ENCODE peak calls at places on chromosomes 5 and 9, in four cellular contexts. One of them, this sample, is unnamed. For H3K9me3, the result is how much of the 10 kb centered on the place peaks cover.

GRCh38 chr5:152329896-152330295 is 75.2 kb downstream of the NMUR2 start:
- DNase-seq in tibial artery: no peak
- DNase-seq in HCT116: no peak
- DNase-seq in CD8-positive, alpha-beta T cell: no peak
- DNase-seq in this sample: no peak

GRCh38 chr9:76576344-76576743 is 117.4 kb downstream of the GCNT1 start:
- DNase-seq in tibial artery: no peak
- DNase-seq in HCT116: no peak
- DNase-seq in CD8-positive, alpha-beta T cell: peak
- DNase-seq in this sample: peak

GRCh38 chr5:128974567-128974966 is 9.3 kb downstream of the SLC27A6 start:
- DNase-seq in tibial artery: no peak
- DNase-seq in HCT116: no peak
- DNase-seq in CD8-positive, alpha-beta T cell: no peak
- DNase-seq in this sample: no peak

GRCh38 chr5:149313151-149313841 is 32.0 kb upstream of the GRPEL2 start:
- DNase-seq in tibial artery: no peak
- DNase-seq in HCT116: no peak
- DNase-seq in CD8-positive, alpha-beta T cell: no peak
- DNase-seq in this sample: no peak

GRCh38 chr5:285991-286557 is 14.6 kb downstream of the PDCD6 start:
- DNase-seq in tibial artery: no peak
- DNase-seq in HCT116: no peak
- DNase-seq in CD8-positive, alpha-beta T cell: no peak
- DNase-seq in this sample: no peak

GRCh38 chr9:129102791-129103594 is 7.6 kb downstream of the CRAT start:
- DNase-seq in tibial artery: no peak
- DNase-seq in HCT116: peak
- DNase-seq in CD8-positive, alpha-beta T cell: no peak
- DNase-seq in this sample: peak

GRCh38 chr9:97802276-97802675 is 50.8 kb upstream of the FOXE1 start:
- DNase-seq in tibial artery: no peak
- DNase-seq in HCT116: peak
- DNase-seq in CD8-positive, alpha-beta T cell: no peak
- DNase-seq in this sample: peak

GRCh38 chr5:108046955-108047670 is 334.8 kb downstream of the FBXL17 start:
- DNase-seq in tibial artery: no peak
- DNase-seq in HCT116: no peak
- DNase-seq in CD8-positive, alpha-beta T cell: no peak
- DNase-seq in this sample: no peak

GRCh38 chr5:59065551-59065950 is 482.7 kb downstream of the RAB3C start:
- DNase-seq in tibial artery: no peak
- DNase-seq in HCT116: no peak
- DNase-seq in CD8-positive, alpha-beta T cell: no peak
- DNase-seq in this sample: no peak

GRCh38 chr9:34380511-34381315 is 4.0 kb upstream of the MYORG start:
- DNase-seq in tibial artery: peak
- DNase-seq in HCT116: no peak
- DNase-seq in CD8-positive, alpha-beta T cell: peak
- DNase-seq in this sample: peak

GRCh38 chr9:87112656-87113055 is 165.3 kb upstream of the GAS1 start:
- DNase-seq in tibial artery: no peak
- DNase-seq in HCT116: no peak
- DNase-seq in CD8-positive, alpha-beta T cell: no peak
- DNase-seq in this sample: no peak

GRCh38 chr9:90894956-90895687 is 93.5 kb downstream of the SYK start:
- DNase-seq in tibial artery: no peak
- DNase-seq in HCT116: no peak
- DNase-seq in CD8-positive, alpha-beta T cell: no peak
- DNase-seq in this sample: peak

GRCh38 chr9:132768932-132769894 is 98.9 kb downstream of the GTF3C4 start:
- DNase-seq in tibial artery: peak
- DNase-seq in HCT116: no peak
- DNase-seq in CD8-positive, alpha-beta T cell: peak
- DNase-seq in this sample: peak

GRCh38 chr5:121987052-121987684 is 25.4 kb downstream of the SRFBP1 start:
- DNase-seq in tibial artery: no peak
- DNase-seq in HCT116: no peak
- DNase-seq in CD8-positive, alpha-beta T cell: no peak
- DNase-seq in this sample: no peak

GRCh38 chr9:87614402-87614801 is 111.5 kb upstream of the CTSL start:
- DNase-seq in tibial artery: no peak
- DNase-seq in HCT116: no peak
- DNase-seq in CD8-positive, alpha-beta T cell: no peak
- DNase-seq in this sample: no peak

GRCh38 chr9:36745977-36746376 is 173.3 kb downstream of the MELK start:
- DNase-seq in tibial artery: no peak
- DNase-seq in HCT116: no peak
- DNase-seq in CD8-positive, alpha-beta T cell: no peak
- DNase-seq in this sample: no peak

GRCh38 chr5:39411051-39411450 is 13.7 kb downstream of the DAB2 start:
- DNase-seq in tibial artery: no peak
- DNase-seq in HCT116: no peak
- DNase-seq in CD8-positive, alpha-beta T cell: no peak
- DNase-seq in this sample: no peak

GRCh38 chr9:13939129-13939528 is 374.8 kb downstream of the NFIB start:
- DNase-seq in tibial artery: no peak
- DNase-seq in HCT116: no peak
- DNase-seq in CD8-positive, alpha-beta T cell: no peak
- DNase-seq in this sample: peak

GRCh38 chr9:110031511-110032173 is 176.3 kb downstream of the C9orf152 start:
- DNase-seq in tibial artery: no peak
- DNase-seq in HCT116: no peak
- DNase-seq in CD8-positive, alpha-beta T cell: no peak
- DNase-seq in this sample: no peak

GRCh38 chr9:96327694-96328352 is 25.8 kb upstream of the HSD17B3 start:
- DNase-seq in tibial artery: no peak
- DNase-seq in HCT116: no peak
- DNase-seq in CD8-positive, alpha-beta T cell: peak
- DNase-seq in this sample: peak

GRCh38 chr9:133342570-133342969 is 5.4 kb downstream of the MED22 start:
- DNase-seq in tibial artery: no peak
- DNase-seq in HCT116: no peak
- DNase-seq in CD8-positive, alpha-beta T cell: no peak
- DNase-seq in this sample: no peak

GRCh38 chr5:147751156-147751830 is 31.2 kb downstream of the JAKMIP2 start:
- DNase-seq in tibial artery: no peak
- DNase-seq in HCT116: no peak
- DNase-seq in CD8-positive, alpha-beta T cell: no peak
- DNase-seq in this sample: no peak

GRCh38 chr5:16639206-16639605 is 22.4 kb upstream of the RETREG1 start:
- DNase-seq in tibial artery: no peak
- DNase-seq in HCT116: no peak
- DNase-seq in CD8-positive, alpha-beta T cell: no peak
- DNase-seq in this sample: no peak

GRCh38 chr9:128094950-128095544 is 27.0 kb downstream of the SLC25A25 start:
- DNase-seq in tibial artery: no peak
- DNase-seq in HCT116: no peak
- DNase-seq in CD8-positive, alpha-beta T cell: no peak
- DNase-seq in this sample: no peak

GRCh38 chr9:70036641-70037040 is 7.0 kb upstream of the MAMDC2 start:
- DNase-seq in tibial artery: no peak
- DNase-seq in HCT116: no peak
- DNase-seq in CD8-positive, alpha-beta T cell: no peak
- DNase-seq in this sample: no peak

GRCh38 chr5:150625164-150625535 is 15.3 kb upstream of the SYNPO start:
- DNase-seq in tibial artery: peak
- DNase-seq in HCT116: no peak
- DNase-seq in CD8-positive, alpha-beta T cell: no peak
- DNase-seq in this sample: no peak

GRCh38 chr5:150734579-150735384 is 24.0 kb downstream of the DCTN4 start:
- DNase-seq in tibial artery: peak
- DNase-seq in HCT116: no peak
- DNase-seq in CD8-positive, alpha-beta T cell: no peak
- DNase-seq in this sample: no peak

GRCh38 chr5:14491015-14491414 is 90.6 kb upstream of the OTULINL start:
- DNase-seq in tibial artery: no peak
- DNase-seq in HCT116: no peak
- DNase-seq in CD8-positive, alpha-beta T cell: no peak
- DNase-seq in this sample: no peak

GRCh38 chr9:27194401-27195091 is 85.5 kb downstream of the TEK start:
- DNase-seq in tibial artery: no peak
- DNase-seq in HCT116: peak
- DNase-seq in CD8-positive, alpha-beta T cell: no peak
- DNase-seq in this sample: no peak

GRCh38 chr5:68661237-68661636 is 432.6 kb upstream of the SLC30A5 start:
- DNase-seq in tibial artery: no peak
- DNase-seq in HCT116: no peak
- DNase-seq in CD8-positive, alpha-beta T cell: no peak
- DNase-seq in this sample: no peak

GRCh38 chr9:127898433-127899199 is 787 bp downstream of the ST6GALNAC6 start:
- DNase-seq in tibial artery: peak
- DNase-seq in HCT116: no peak
- DNase-seq in CD8-positive, alpha-beta T cell: no peak
- DNase-seq in this sample: peak

DNA sequence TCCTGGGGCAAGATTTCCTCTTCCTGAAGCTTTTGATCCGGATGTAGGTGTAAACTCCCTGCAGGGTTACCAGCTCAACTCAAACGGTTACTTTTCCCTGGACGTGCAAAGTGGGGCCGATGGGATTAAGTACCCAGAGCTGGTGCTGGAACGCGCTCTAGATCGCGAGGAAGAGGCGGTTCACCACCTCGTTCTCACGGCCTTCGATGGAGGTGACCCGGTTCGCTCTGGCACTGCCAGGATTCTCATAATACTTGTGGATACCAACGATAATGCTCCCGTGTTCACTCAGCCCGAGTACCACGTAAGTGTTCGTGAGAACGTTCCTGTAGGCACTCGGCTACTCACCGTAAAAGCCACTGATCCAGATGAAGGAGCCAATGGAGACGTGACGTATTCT is 820 bp downstream of the PCDHGA4 start:
- DNase-seq in tibial artery: no peak
- DNase-seq in HCT116: no peak
- DNase-seq in CD8-positive, alpha-beta T cell: no peak
- DNase-seq in this sample: no peak
- H3K9me3 ChIP-seq in tibial artery: under half
- H3K9me3 ChIP-seq in HCT116: under half
- H3K9me3 ChIP-seq in CD8-positive, alpha-beta T cell: under half
- H3K9me3 ChIP-seq in this sample: under half

DNA sequence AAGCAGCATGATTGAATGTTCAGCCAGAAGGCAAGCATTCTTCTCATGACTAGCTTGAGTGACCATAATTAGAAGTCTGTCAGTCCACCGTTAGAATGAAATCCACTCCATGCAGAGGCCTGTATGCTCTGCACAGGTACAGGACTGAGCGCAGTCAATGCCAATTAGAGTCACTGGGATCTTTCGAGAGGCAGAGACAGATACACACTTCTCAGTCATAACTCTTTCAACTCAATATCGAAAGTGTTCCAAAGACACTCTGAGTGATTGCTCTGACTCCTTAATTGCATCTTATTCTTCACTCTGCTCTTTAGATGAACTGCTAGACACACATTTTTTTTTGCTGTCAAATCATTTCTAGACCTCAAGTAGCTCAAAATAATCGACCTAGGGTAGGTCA is 203.6 kb downstream of the GABRB2 start:
- DNase-seq in tibial artery: no peak
- DNase-seq in HCT116: no peak
- DNase-seq in CD8-positive, alpha-beta T cell: no peak
- DNase-seq in this sample: no peak
- H3K4me3 ChIP-seq in tibial artery: no peak
- H3K4me3 ChIP-seq in HCT116: no peak
- H3K4me3 ChIP-seq in CD8-positive, alpha-beta T cell: no peak
- H3K4me3 ChIP-seq in this sample: no peak

GRCh38 chr9:125568616-125569015 is 138.4 kb downstream of the MAPKAP1 start:
- DNase-seq in tibial artery: no peak
- DNase-seq in HCT116: no peak
- DNase-seq in CD8-positive, alpha-beta T cell: no peak
- DNase-seq in this sample: peak

GRCh38 chr9:125579030-125579932 is 127.7 kb downstream of the MAPKAP1 start:
- DNase-seq in tibial artery: no peak
- DNase-seq in HCT116: no peak
- DNase-seq in CD8-positive, alpha-beta T cell: no peak
- DNase-seq in this sample: no peak

GRCh38 chr9:125570246-125570645 is 136.8 kb downstream of the MAPKAP1 start:
- DNase-seq in tibial artery: no peak
- DNase-seq in HCT116: no peak
- DNase-seq in CD8-positive, alpha-beta T cell: no peak
- DNase-seq in this sample: no peak

DNA sequence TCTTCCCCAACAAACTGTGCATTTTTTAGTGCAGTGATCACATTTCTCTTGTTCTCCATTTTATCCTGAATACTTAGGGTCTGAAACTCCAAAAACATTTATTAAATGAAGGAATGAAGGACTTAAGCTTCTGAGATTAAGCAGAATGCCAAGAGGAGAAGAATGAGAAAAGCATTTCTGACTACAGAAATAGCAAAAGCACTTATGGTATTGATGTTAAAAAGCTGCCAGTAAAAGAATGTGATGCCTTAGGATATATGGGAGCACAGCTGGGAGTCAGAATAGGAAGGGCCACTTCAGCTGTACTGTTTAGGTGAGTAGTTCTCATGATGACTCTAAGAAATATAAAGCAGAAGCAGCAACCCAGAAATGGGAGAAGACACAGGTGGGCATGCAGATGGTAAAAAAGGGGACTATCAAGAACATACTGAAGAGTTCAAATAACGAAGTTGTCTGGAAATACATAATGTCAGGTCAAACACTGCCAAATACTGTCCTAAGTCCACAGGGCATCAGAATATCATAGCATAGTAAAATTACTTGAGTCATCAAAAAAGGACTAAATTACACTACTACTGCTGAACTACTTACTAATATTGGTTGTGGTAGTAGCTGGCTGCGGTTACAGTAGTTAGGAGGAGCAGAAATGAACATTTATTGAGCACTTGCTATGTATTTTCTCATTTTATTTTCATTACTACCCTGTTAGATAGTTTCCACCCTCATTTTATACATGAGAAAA is 132.7 kb downstream of the MAPKAP1 start:
- DNase-seq in tibial artery: no peak
- DNase-seq in HCT116: no peak
- DNase-seq in CD8-positive, alpha-beta T cell: no peak
- DNase-seq in this sample: no peak
- H3K9me3 ChIP-seq in tibial artery: under half
- H3K9me3 ChIP-seq in HCT116: under half
- H3K9me3 ChIP-seq in CD8-positive, alpha-beta T cell: under half
- H3K9me3 ChIP-seq in this sample: under half

DNA sequence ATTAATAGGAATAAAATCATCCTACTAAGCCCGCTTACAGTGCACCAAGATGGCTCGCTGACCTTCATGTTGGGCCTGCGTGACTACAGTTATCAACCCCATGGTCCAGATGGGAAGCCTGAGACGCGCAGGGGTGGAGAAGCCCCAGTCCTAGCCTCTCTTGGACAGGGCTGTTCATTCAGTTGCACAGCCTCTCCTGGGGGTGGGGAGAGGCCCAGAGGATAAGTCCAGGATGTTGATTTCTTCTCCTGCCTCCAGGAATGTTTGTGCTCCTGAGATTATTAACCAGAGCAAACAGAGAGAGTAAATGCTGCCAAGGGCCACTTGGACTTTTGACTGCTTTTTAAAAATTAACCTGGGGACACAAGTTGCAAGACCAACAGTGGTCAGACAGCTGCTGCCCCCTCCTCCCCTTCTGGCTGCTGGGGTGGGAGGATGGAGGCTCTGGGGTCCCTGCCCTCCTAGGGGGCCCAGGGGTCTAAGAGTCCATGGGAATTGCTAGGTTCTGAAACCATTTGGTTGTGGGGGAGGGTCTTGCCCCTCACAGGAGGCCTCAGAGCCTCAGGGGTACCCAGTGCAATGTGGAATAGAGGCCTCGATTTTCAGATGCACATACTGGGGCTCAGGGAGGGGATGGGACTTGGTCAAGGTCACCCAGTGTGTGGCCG is 2.8 kb upstream of the AMBP start:
- DNase-seq in tibial artery: no peak
- DNase-seq in HCT116: no peak
- DNase-seq in CD8-positive, alpha-beta T cell: no peak
- DNase-seq in this sample: no peak
- H3K4me3 ChIP-seq in tibial artery: no peak
- H3K4me3 ChIP-seq in HCT116: no peak
- H3K4me3 ChIP-seq in CD8-positive, alpha-beta T cell: no peak
- H3K4me3 ChIP-seq in this sample: no peak